ENCODE peak calls at places on chromosomes 12 and 14, in four cellular contexts. F, T, C and P are unnamed samples.

GRCh38 chr12:19741132-19741489 is 301.8 kb downstream of the AEBP2 start:
- DNase-seq in F (no peak), T (no peak), C (peak; percentile 33), P (no peak)

GRCh38 chr12:115597157-115597712 is 680.3 kb downstream of the MED13L start:
- DNase-seq in F (no peak), T (peak; percentile 65), C (no peak), P (peak; percentile 70)

GRCh38 chr12:111011999-111012600 is 91.7 kb upstream of the MYL2 start:
- DNase-seq in F (no peak), T (no peak), C (no peak), P (no peak)

GRCh38 chr12:124489915-124490583 is 77.4 kb downstream of the NCOR2 start:
- DNase-seq in F (no peak), T (no peak), C (no peak), P (no peak)

GRCh38 chr14:93734086-93734822 is 54.0 kb downstream of the PRIMA1 start:
- DNase-seq in F (no peak), T (no peak), C (no peak), P (no peak)

GRCh38 chr12:23895792-23896218 is 53.7 kb downstream of the SOX5 start:
- DNase-seq in F (no peak), T (no peak), C (peak; percentile 58), P (no peak)

GRCh38 chr14:63960926-63961567 is 108.2 kb downstream of the SYNE2 start:
- DNase-seq in F (no peak), T (no peak), C (no peak), P (peak; percentile 31)

GRCh38 chr14:51044961-51045360 is 49.9 kb downstream of the TRIM9 start:
- DNase-seq in F (no peak), T (peak; percentile 21), C (no peak), P (no peak)

GRCh38 chr12:1970331-1970900 is 33.8 kb downstream of the DCP1B start:
- DNase-seq in F (no peak), T (no peak), C (no peak), P (peak; percentile 25)

GRCh38 chr12:48980953-48981756 is 3.0 kb downstream of the WNT1 start:
- DNase-seq in F (no peak), T (no peak), C (no peak), P (no peak)

GRCh38 chr14:64998455-64998931 is 11.8 kb downstream of the FNTB start:
- DNase-seq in F (no peak), T (no peak), C (no peak), P (peak; percentile 23)

GRCh38 chr12:27549801-27550652 is 26.0 kb downstream of the PPFIBP1 start:
- DNase-seq in F (peak; percentile 68), T (peak; percentile 84), C (no peak), P (peak; percentile 99)

GRCh38 chr14:77346495-77346894 is 25.7 kb downstream of the GSTZ1 start:
- DNase-seq in F (no peak), T (no peak), C (no peak), P (no peak)

GRCh38 chr12:101939856-101940265 is 62.5 kb downstream of the DRAM1 start:
- DNase-seq in F (no peak), T (peak; percentile 70), C (peak; percentile 68), P (peak; percentile 84)

GRCh38 chr14:63603749-63604277 is 37.9 kb downstream of the WDR89 start:
- DNase-seq in F (no peak), T (no peak), C (no peak), P (no peak)

GRCh38 chr14:50864237-50864636 is 7.6 kb upstream of the ABHD12B start:
- DNase-seq in F (no peak), T (no peak), C (no peak), P (no peak)

GRCh38 chr14:71466942-71467341 is 465.3 kb upstream of the RGS6 start:
- DNase-seq in F (no peak), T (no peak), C (peak; percentile 48), P (peak; percentile 42)

GRCh38 chr14:65392296-65392695 is 20.2 kb upstream of the FUT8 start:
- DNase-seq in F (no peak), T (no peak), C (no peak), P (no peak)

GRCh38 chr12:127284870-127285431 is 982.0 kb upstream of the TMEM132C start:
- DNase-seq in F (no peak), T (peak; percentile 42), C (no peak), P (peak; percentile 99)

GRCh38 chr12:51963477-51963876 is 12.0 kb downstream of the ACVR1B start:
- DNase-seq in F (no peak), T (no peak), C (no peak), P (no peak)

GRCh38 chr12:20448781-20449180 is 80.4 kb downstream of the PDE3A start:
- DNase-seq in F (no peak), T (no peak), C (no peak), P (no peak)

GRCh38 chr14:55556929-55557623 is 22.9 kb upstream of the KTN1 start:
- DNase-seq in F (no peak), T (peak; percentile 82), C (peak; percentile 34), P (peak; percentile 97)

GRCh38 chr14:61171687-61172086 is 109.5 kb downstream of the TMEM30B start:
- DNase-seq in F (no peak), T (peak; percentile 14), C (no peak), P (peak; percentile 34)

GRCh38 chr14:49966304-49966809 is 73.5 kb downstream of the ARF6 start:
- DNase-seq in F (no peak), T (peak; percentile 70), C (no peak), P (peak; percentile 74)

GRCh38 chr14:50926851-50927386 is 17.4 kb downstream of the PYGL start:
- DNase-seq in F (no peak), T (no peak), C (no peak), P (no peak)

GRCh38 chr14:64170190-64170589 is 124.0 kb downstream of the ESR2 start:
- DNase-seq in F (no peak), T (no peak), C (no peak), P (no peak)

GRCh38 chr12:132813443-132813842 is 15.2 kb downstream of the GOLGA3 start:
- DNase-seq in F (no peak), T (no peak), C (no peak), P (no peak)

GRCh38 chr12:114769634-114770033 is 85.7 kb upstream of the TBX3 start:
- DNase-seq in F (no peak), T (no peak), C (no peak), P (peak; percentile 86)

GRCh38 chr12:131912526-131913274 is 16.4 kb upstream of the PUS1 start:
- DNase-seq in F (peak; percentile 88), T (peak; percentile 94), C (peak; percentile 9), P (peak; percentile 80)

GRCh38 chr14:68574906-68575305 is 218.0 kb downstream of the ZFP36L1 start:
- DNase-seq in F (no peak), T (no peak), C (no peak), P (peak; percentile 87)

GRCh38 chr12:98416845-98417244 is 98.5 kb upstream of the TMPO start:
- DNase-seq in F (no peak), T (peak; percentile 35), C (no peak), P (peak; percentile 66)

GRCh38 chr12:16531623-16532022 is 74.3 kb downstream of the LMO3 start:
- DNase-seq in F (no peak), T (no peak), C (peak; percentile 3), P (no peak)

GRCh38 chr14:66240112-66240511 is 246.1 kb upstream of the CCDC196 start:
- DNase-seq in F (no peak), T (no peak), C (no peak), P (no peak)

GRCh38 chr12:124567035-124567672 is at the start of gene NCOR2:
- DNase-seq in F (no peak), T (peak; percentile 47), C (no peak), P (no peak)

GRCh38 chr12:109464642-109465351 is 12.3 kb downstream of the KCTD10 start:
- DNase-seq in F (no peak), T (no peak), C (no peak), P (peak; percentile 69)

GRCh38 chr12:66663605-66664004 is 15.3 kb downstream of the GRIP1 start:
- DNase-seq in F (no peak), T (no peak), C (no peak), P (no peak)

GRCh38 chr12:128121424-128121823 is 145.5 kb upstream of the TMEM132C start:
- DNase-seq in F (no peak), T (no peak), C (no peak), P (no peak)

GRCh38 chr12:6047249-6048227 is 76.9 kb downstream of the VWF start:
- DNase-seq in F (no peak), T (peak; percentile 87), C (no peak), P (peak; percentile 71)